ENCODE peak calls at places on chromosomes 4 and X, in eight cellular contexts. Z, J, Y, D, H, B, S and C are unnamed samples.

GRCh38 chr4:26490111-26490979 is at the start of gene CCKAR:
- DNase-seq in Z (no peak), J (no peak), Y (no peak), D (no peak), H (no peak), B (no peak), S (no peak), C (no peak)

GRCh38 chr4:88158360-88159136 is at the start of gene ABCG2:
- DNase-seq in Z (peak), J (peak), Y (peak), D (peak), H (peak), B (peak), S (no peak), C (peak)

GRCh38 chrX:19751068-19751467 is 136.3 kb downstream of the SH3KBP1 start:
- DNase-seq in Z (no peak), J (peak), Y (no peak), D (no peak), H (no peak), B (no peak), S (no peak), C (no peak)

GRCh38 chrX:96147645-96148044 is 537.0 kb upstream of the DIAPH2 start:
- DNase-seq in Z (no peak), J (no peak), Y (no peak), D (no peak), H (no peak), B (no peak), S (no peak), C (no peak)

GRCh38 chrX:41014776-41015175 is 70.5 kb upstream of the USP9X start:
- DNase-seq in Z (no peak), J (no peak), Y (peak), D (no peak), H (no peak), B (no peak), S (no peak), C (peak)

GRCh38 chrX:149916745-149917392 is 12.5 kb upstream of the HSFX4 start:
- DNase-seq in Z (no peak), J (no peak), Y (no peak), D (no peak), H (no peak), B (no peak), S (no peak), C (no peak)

GRCh38 chrX:136909706-136910564 is 29.4 kb upstream of the RBMX start:
- DNase-seq in Z (peak), J (peak), Y (peak), D (peak), H (peak), B (peak), S (no peak), C (peak)

GRCh38 chr4:4386736-4387392 is at the start of gene NSG1:
- DNase-seq in Z (no peak), J (peak), Y (peak), D (no peak), H (no peak), B (no peak), S (no peak), C (peak)

GRCh38 chr4:118099106-118099505 is 64.8 kb downstream of the NDST3 start:
- DNase-seq in Z (no peak), J (no peak), Y (no peak), D (no peak), H (no peak), B (no peak), S (no peak), C (no peak)

GRCh38 chrX:38987135-38987780 is 186.0 kb downstream of the MID1IP1 start:
- DNase-seq in Z (no peak), J (no peak), Y (peak), D (no peak), H (peak), B (no peak), S (no peak), C (no peak)

GRCh38 chrX:54891573-54891972 is 29.1 kb upstream of the TRO start:
- DNase-seq in Z (no peak), J (peak), Y (peak), D (no peak), H (peak), B (peak), S (no peak), C (no peak)